ENCODE peak calls at places on chromosomes 1 and 21, in four cellular contexts. F is HCT116, E is mesendoderm, Z is DND-41. T is an unnamed sample.

GRCh38 chr21:17451364-17451869 is 61.4 kb upstream of the CXADR start:
- DNase-seq in F (no peak), E (no peak), Z (no peak), T (peak; percentile 56)

GRCh38 chr1:246350745-246351144 is 156.3 kb downstream of the SMYD3 start:
- DNase-seq in F (no peak), E (no peak), Z (no peak), T (no peak)

GRCh38 chr1:147451628-147452027 is 89.7 kb upstream of the BCL9 start:
- DNase-seq in F (no peak), E (no peak), Z (no peak), T (no peak)

GRCh38 chr1:153617677-153618076 is 1.6 kb upstream of the S100A14 start:
- DNase-seq in F (peak; percentile 57), E (peak; percentile 85), Z (peak; percentile 53), T (peak; percentile 57)

GRCh38 chr21:40049031-40049958 is 182.1 kb downstream of the PCP4 start:
- DNase-seq in F (no peak), E (no peak), Z (no peak), T (no peak)

GRCh38 chr1:29758764-29759499 is 522.6 kb downstream of the PTPRU start:
- DNase-seq in F (no peak), E (peak; percentile 11), Z (no peak), T (no peak)

GRCh38 chr1:234836045-234836681 is 226.2 kb upstream of the IRF2BP2 start:
- DNase-seq in F (no peak), E (no peak), Z (no peak), T (peak; percentile 37)

GRCh38 chr1:221741364-221741970 is 422 bp downstream of the DUSP10 start:
- DNase-seq in F (no peak), E (no peak), Z (peak; percentile 32), T (peak; percentile 43)

GRCh38 chr1:232385221-232385620 is 244.7 kb downstream of the SIPA1L2 start:
- DNase-seq in F (no peak), E (no peak), Z (no peak), T (no peak)

GRCh38 chr1:52423771-52424170 is 19.4 kb downstream of the PRPF38A start:
- DNase-seq in F (no peak), E (peak; percentile 22), Z (peak; percentile 87), T (no peak)

GRCh38 chr1:10726355-10726754 is 70.1 kb downstream of the CASZ1 start:
- DNase-seq in F (no peak), E (no peak), Z (no peak), T (no peak)

GRCh38 chr1:191255354-191256057 is 777.8 kb upstream of the BRINP3 start:
- DNase-seq in F (no peak), E (peak; percentile 0), Z (peak; percentile 44), T (no peak)

GRCh38 chr21:37753122-37753599 is 163.1 kb downstream of the KCNJ6 start:
- DNase-seq in F (no peak), E (peak; percentile 55), Z (no peak), T (no peak)

GRCh38 chr1:201511925-201512539 is 5.1 kb upstream of the CSRP1 start:
- DNase-seq in F (no peak), E (peak; percentile 91), Z (no peak), T (peak; percentile 39)

GRCh38 chr1:112513112-112513870 is 4.5 kb downstream of the WNT2B start:
- DNase-seq in F (no peak), E (no peak), Z (no peak), T (no peak)

GRCh38 chr1:56688522-56689026 is 43.5 kb downstream of the PRKAA2 start:
- DNase-seq in F (peak; percentile 96), E (peak; percentile 96), Z (no peak), T (peak; percentile 79)

GRCh38 chr1:181430015-181430657 is 53.2 kb upstream of the CACNA1E start:
- DNase-seq in F (no peak), E (no peak), Z (peak; percentile 17), T (no peak)

GRCh38 chr1:168135982-168136708 is 585 bp downstream of the GPR161 start:
- DNase-seq in F (no peak), E (peak; percentile 48), Z (peak; percentile 38), T (peak; percentile 35)

GRCh38 chr21:43900690-43901089 is 35.7 kb downstream of the AGPAT3 start:
- DNase-seq in F (no peak), E (no peak), Z (no peak), T (no peak)

GRCh38 chr1:183227963-183228649 is 42.0 kb downstream of the LAMC2 start:
- DNase-seq in F (peak; percentile 26), E (peak; percentile 74), Z (peak; percentile 57), T (peak; percentile 54)

GRCh38 chr1:175742790-175743459 is 470 bp downstream of the TNR start:
- DNase-seq in F (no peak), E (peak; percentile 91), Z (peak; percentile 35), T (peak; percentile 55)

GRCh38 chr1:109299087-109299983 is 7.5 kb downstream of the MYBPHL start:
- DNase-seq in F (no peak), E (peak; percentile 48), Z (no peak), T (no peak)

GRCh38 chr1:168110896-168111545 is 25.7 kb downstream of the GPR161 start:
- DNase-seq in F (peak; percentile 12), E (peak; percentile 95), Z (no peak), T (no peak)

GRCh38 chr1:17979815-17980214 is 127.8 kb upstream of the IGSF21 start:
- DNase-seq in F (no peak), E (no peak), Z (no peak), T (no peak)

GRCh38 chr1:7573481-7573880 is 197.6 kb upstream of the VAMP3 start:
- DNase-seq in F (no peak), E (no peak), Z (no peak), T (no peak)

GRCh38 chr1:43779266-43779665 is 71.9 kb downstream of the ST3GAL3 start:
- DNase-seq in F (no peak), E (no peak), Z (no peak), T (no peak)

GRCh38 chr1:3211996-3212395 is 143.0 kb downstream of the PRDM16 start:
- DNase-seq in F (no peak), E (no peak), Z (no peak), T (no peak)

GRCh38 chr1:99621340-99621901 is 24.5 kb upstream of the PALMD start:
- DNase-seq in F (no peak), E (no peak), Z (no peak), T (no peak)

GRCh38 chr1:45876000-45876399 is 72.6 kb downstream of the MAST2 start:
- DNase-seq in F (no peak), E (no peak), Z (no peak), T (peak; percentile 29)

GRCh38 chr1:160251687-160252526 is 10.4 kb downstream of the DCAF8 start:
- DNase-seq in F (peak; percentile 38), E (peak; percentile 85), Z (peak; percentile 57), T (peak; percentile 57)

GRCh38 chr1:207959141-207959825 is 48.4 kb upstream of the CD34 start:
- DNase-seq in F (no peak), E (peak; percentile 40), Z (no peak), T (peak; percentile 63)

GRCh38 chr21:44391345-44392091 is 38.1 kb downstream of the TRPM2 start:
- DNase-seq in F (no peak), E (no peak), Z (no peak), T (no peak)

GRCh38 chr21:33362044-33362555 is 37.3 kb downstream of the IFNAR1 start:
- DNase-seq in F (no peak), E (peak; percentile 54), Z (peak; percentile 56), T (no peak)

GRCh38 chr1:202158810-202159533 is 1.4 kb downstream of the PTPN7 start:
- DNase-seq in F (no peak), E (no peak), Z (peak; percentile 62), T (no peak)

GRCh38 chr1:228372183-228373003 is 34.2 kb downstream of the TRIM11 start:
- DNase-seq in F (no peak), E (no peak), Z (no peak), T (no peak)
- H3K4me2 ChIP-seq in F (no peak overlapping the region), E (no peak overlapping the region), Z (no peak overlapping the region), T (no peak overlapping the region)

GRCh38 chr1:32924881-32925344 is 23.7 kb upstream of the TMEM54 start:
- DNase-seq in F (no peak), E (peak; percentile 68), Z (no peak), T (no peak)

GRCh38 chr1:32926562-32926961 is 25.4 kb upstream of the TMEM54 start:
- DNase-seq in F (no peak), E (peak; percentile 71), Z (no peak), T (no peak)

GRCh38 chr1:32927441-32927840 is 26.3 kb upstream of the TMEM54 start:
- DNase-seq in F (no peak), E (no peak), Z (no peak), T (no peak)

GRCh38 chr1:32928285-32928684 is 27.1 kb upstream of the TMEM54 start:
- DNase-seq in F (no peak), E (no peak), Z (no peak), T (no peak)

GRCh38 chr1:32925360-32926142 is 24.4 kb upstream of the TMEM54 start:
- DNase-seq in F (no peak), E (peak; percentile 87), Z (no peak), T (peak; percentile 14)
- H3K9ac ChIP-seq in F (no peak overlapping the region), E (peak overlapping the region; percentile 62), Z (no peak overlapping the region), T (no peak overlapping the region)

GRCh38 chr1:96927125-96927524 is 205.5 kb downstream of the PTBP2 start:
- DNase-seq in F (no peak), E (peak; percentile 16), Z (peak; percentile 60), T (no peak)
- H3K4me2 ChIP-seq in F (no peak overlapping the region), E (no peak overlapping the region), Z (no peak overlapping the region), T (no peak overlapping the region)

DNA sequence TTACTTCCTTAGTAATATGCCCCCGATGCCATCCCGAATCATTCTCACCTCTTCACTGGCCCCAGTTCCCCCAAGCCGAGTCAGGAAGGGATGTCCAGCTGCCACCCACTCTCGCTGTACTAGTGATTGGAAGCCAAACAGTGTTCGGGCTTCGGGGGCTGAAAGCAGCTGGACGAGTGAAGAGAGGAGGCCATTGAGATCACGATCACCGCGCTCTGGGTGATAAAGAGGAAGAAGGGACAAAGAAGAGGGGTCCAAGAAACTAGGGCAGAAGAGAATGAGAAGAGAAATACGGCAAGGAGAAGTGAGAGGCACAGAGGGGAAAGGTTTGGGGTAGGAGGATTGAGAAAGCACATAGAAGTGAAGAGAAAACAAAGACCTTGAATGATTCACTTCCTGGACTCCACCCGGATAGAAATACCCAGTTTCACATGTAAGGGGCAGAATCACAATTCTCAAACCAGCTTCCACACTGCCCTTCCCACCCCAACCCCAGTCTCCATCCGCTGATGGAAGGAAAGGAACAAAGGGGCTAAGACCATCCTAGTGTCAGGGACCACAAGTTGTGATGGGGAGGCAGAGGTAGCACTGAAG is 3.7 kb upstream of the SF3B4 start:
- DNase-seq in F (no peak), E (no peak), Z (no peak), T (peak; percentile 14)
- H3K9ac ChIP-seq in F (no peak overlapping the region), E (no peak overlapping the region), Z (no peak overlapping the region), T (no peak overlapping the region)

DNA sequence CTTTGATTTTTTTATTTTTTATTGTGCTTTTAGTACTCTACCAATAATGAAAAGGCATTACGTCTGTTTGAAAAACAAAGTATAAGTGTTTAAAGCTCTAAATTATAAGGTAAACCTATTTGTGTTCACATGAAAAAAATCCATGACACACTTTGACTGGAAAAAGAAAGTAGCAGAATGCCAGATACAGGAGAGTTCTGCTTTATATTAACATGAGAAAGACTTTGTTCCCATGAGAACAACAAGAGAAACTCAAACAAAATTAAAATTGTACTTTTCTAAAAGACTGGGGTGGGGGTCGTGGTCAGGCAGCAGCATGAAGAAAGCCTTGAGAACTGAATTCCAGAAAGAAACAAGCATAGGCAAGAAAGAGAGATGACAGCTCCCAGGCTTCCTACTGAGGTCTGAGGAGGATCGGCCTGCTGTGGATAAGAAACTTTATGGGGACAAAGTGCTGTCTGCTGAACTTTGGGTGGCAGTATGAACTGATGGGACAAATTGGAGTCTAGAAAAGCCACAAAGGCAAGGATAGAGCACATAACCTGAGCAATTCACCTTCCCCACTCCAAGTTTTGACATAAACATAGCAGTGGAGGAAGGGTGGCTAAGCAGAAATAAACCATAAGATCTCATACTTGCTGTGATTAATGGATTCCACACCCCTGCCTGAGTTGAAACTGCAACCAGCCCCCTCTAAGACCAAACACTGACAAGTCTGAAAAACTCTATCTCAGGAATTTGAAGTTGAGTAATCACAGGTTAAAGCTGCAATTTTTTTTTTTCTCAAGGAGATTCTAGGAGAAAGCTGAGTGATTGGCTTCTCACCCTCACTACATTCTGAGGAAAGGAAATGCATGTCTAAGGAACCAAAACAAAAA is 43.7 kb downstream of the COL6A1 start:
- DNase-seq in F (no peak), E (peak; percentile 46), Z (no peak), T (no peak)
- H3K4me2 ChIP-seq in F (no peak overlapping the region), E (no peak overlapping the region), Z (no peak overlapping the region), T (no peak overlapping the region)